ENCODE peak calls at places on chromosome 15, in five cellular contexts. V is astrocyte of the spinal cord, F is GM12865, N is heart left ventricle, S is upper lobe of right lung. K is an unnamed sample.

GRCh38 chr15:30984542-30984941 is 6.9 kb downstream of the MTMR10 start:
- DNase-seq in V (no peak), F (no peak), N (no peak), S (no peak), K (no peak)

GRCh38 chr15:101294731-101295606 is at the start of gene SNRPA1:
- DNase-seq in V (peak), F (peak), N (peak), S (peak), K (peak)

GRCh38 chr15:71116942-71117341 is 1.7 kb downstream of the THSD4 start:
- DNase-seq in V (no peak), F (no peak), N (no peak), S (no peak), K (no peak)

GRCh38 chr15:79942656-79943481 is 28.1 kb downstream of the BCL2A1 start:
- DNase-seq in V (peak), F (no peak), N (no peak), S (no peak), K (no peak)

GRCh38 chr15:41923424-41923999 is 29.7 kb upstream of the SPTBN5 start:
- DNase-seq in V (no peak), F (no peak), N (no peak), S (peak), K (no peak)

GRCh38 chr15:27564656-27565055 is 534.5 kb downstream of the OCA2 start:
- DNase-seq in V (no peak), F (no peak), N (no peak), S (no peak), K (no peak)

GRCh38 chr15:78077053-78077859 is at the start of gene TBC1D2B:
- DNase-seq in V (peak), F (peak), N (peak), S (peak), K (peak)

GRCh38 chr15:90449206-90449735 is 61.2 kb downstream of the IQGAP1 start:
- DNase-seq in V (peak), F (no peak), N (no peak), S (no peak), K (no peak)

GRCh38 chr15:79401301-79401700 is 30.8 kb upstream of the MINAR1 start:
- DNase-seq in V (no peak), F (no peak), N (no peak), S (no peak), K (no peak)

GRCh38 chr15:90038639-90039095 is 37.5 kb downstream of the ZNF710 start:
- DNase-seq in V (no peak), F (no peak), N (no peak), S (peak), K (peak)

GRCh38 chr15:71607383-71607782 is 203.0 kb upstream of the NR2E3 start:
- DNase-seq in V (no peak), F (no peak), N (no peak), S (no peak), K (no peak)

GRCh38 chr15:38201714-38202113 is 50.9 kb upstream of the SPRED1 start:
- DNase-seq in V (no peak), F (no peak), N (no peak), S (no peak), K (no peak)

GRCh38 chr15:45116482-45117326 is 2.6 kb downstream of the DUOXA2 start:
- DNase-seq in V (no peak), F (no peak), N (no peak), S (peak), K (peak)
- H3K4me3 ChIP-seq in V (no peak), F (no peak), N (no peak), S (no peak), K (peak)

DNA sequence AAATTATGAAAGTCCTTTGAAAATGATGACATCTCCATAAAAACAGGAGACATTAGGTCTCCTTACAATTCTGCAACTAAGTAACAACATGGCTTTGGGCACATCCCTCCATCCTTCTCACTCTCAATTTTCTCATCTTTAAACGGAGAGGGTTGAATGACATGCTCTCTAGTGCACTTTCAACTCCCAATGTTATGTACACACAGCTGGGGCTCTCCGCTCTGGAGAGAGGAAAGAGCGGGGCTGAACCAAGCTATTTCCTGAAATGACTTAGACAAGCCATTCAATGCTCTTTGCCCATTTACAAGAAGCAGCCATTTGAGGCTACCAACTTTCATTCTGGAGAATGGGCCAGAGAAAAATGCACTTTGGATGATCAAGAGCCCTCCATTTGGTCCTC is 144.2 kb upstream of the BNIP2 start:
- DNase-seq in V (no peak), F (no peak), N (no peak), S (no peak), K (no peak)
- TF ChIP-seq CTCF in V (no peak), F (no peak), N (no peak), S (no peak), K (no peak)

GRCh38 chr15:48285329-48286214 is 45.7 kb upstream of the DUT start:
- DNase-seq in V (peak), F (peak), N (no peak), S (no peak), K (no peak)
- H3K4me3 ChIP-seq in V (no peak), F (no peak), N (peak), S (no peak), K (no peak)

GRCh38 chr15:76099388-76099787 is 39.6 kb downstream of the TMEM266 start:
- DNase-seq in V (no peak), F (no peak), N (no peak), S (no peak), K (no peak)

GRCh38 chr15:76105911-76106310 is 46.1 kb downstream of the TMEM266 start:
- DNase-seq in V (no peak), F (no peak), N (no peak), S (no peak), K (no peak)

GRCh38 chr15:76101655-76102054 is 41.9 kb downstream of the TMEM266 start:
- DNase-seq in V (no peak), F (no peak), N (no peak), S (no peak), K (no peak)

GRCh38 chr15:76098685-76099084 is 38.9 kb downstream of the TMEM266 start:
- DNase-seq in V (no peak), F (no peak), N (no peak), S (no peak), K (no peak)

GRCh38 chr15:76100361-76100760 is 40.6 kb downstream of the TMEM266 start:
- DNase-seq in V (no peak), F (no peak), N (no peak), S (no peak), K (no peak)
- TF ChIP-seq CTCF in V (no peak), F (no peak), N (no peak), S (no peak), K (no peak)

GRCh38 chr15:84819791-84820190 is 2.6 kb downstream of the ALPK3 start:
- DNase-seq in V (no peak), F (no peak), N (no peak), S (no peak), K (no peak)
- H3K4me3 ChIP-seq in V (no peak), F (no peak), N (peak), S (no peak), K (no peak)

GRCh38 chr15:91522609-91523332 is 330.7 kb upstream of the SLCO3A1 start:
- DNase-seq in V (peak), F (no peak), N (no peak), S (no peak), K (no peak)
- TF ChIP-seq CTCF in V (peak), F (no peak), N (peak), S (no peak), K (no peak)

DNA sequence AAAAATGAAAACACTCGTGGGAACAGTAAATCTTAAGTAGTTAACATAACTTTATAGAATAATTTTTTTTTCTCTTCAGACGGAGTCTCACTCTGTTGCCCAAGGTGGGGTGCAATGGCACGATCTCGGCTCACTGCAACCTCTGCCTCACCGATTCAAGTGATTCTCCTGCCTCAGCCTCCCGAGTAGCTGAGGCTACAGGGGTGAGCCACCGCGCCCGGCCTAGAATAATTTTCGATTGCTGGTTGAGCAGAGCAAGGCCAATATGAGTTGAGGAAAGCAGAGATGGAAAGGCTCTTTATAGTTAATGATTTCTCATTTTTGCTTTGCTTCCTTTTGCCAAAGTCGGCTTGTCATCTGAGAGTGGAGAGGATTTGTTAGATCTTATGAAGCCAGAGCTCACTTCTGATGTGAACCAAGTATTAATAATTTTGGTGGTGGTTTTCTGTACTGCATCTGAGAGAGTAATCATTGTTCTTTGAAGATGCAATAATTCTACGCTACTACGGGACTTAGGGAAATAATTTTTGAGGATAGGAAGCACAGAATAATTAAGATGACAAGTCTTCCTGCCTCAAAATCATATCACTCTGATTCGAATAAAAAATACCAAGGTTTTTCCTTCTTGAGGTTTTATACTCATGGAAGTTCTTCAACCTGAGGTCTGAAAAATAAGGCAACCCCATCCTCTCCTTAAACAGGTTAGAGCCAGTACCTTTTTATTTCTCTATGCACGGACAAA is 1.5 kb upstream of the GOLM2 start:
- DNase-seq in V (no peak), F (no peak), N (no peak), S (no peak), K (peak)
- H3K4me3 ChIP-seq in V (peak), F (peak), N (peak), S (peak), K (peak)

K was measured in spleen.